ENCODE peak calls at places on chromosome 17, in eight cellular contexts. V is stimulated activated CD8-positive, alpha-beta memory T cell treated with anti-CD3 and anti-CD28 coated beads, Interleukin-15, amount 100 ng/mL, for 48 hours; G is stimulated activated CD4-positive, alpha-beta T cell treated with anti-CD3 and anti-CD28 coated beads, Interleukin-12 subunit alpha, Interleukin-12 subunit beta, amount 100 ng/mL, for 4 hours; H is adrenal gland; N is stimulated activated naive CD4-positive, alpha-beta T cell; S is SK-N-SH; P is GM23248; C is activated CD8-positive, alpha-beta T cell treated with anti-CD3 and anti-CD28 coated beads, Interleukin-2, amount 10 ng/mL, durations not matched to agents 7 days and 5 days. M is an unnamed sample.

GRCh38 chr17:2042355-2042929 is 620 bp downstream of the OVCA2 start:
- DNase-seq in C (no peak), P (peak), G (no peak), S (peak), V (no peak), N (no peak), H (peak), M (peak)

GRCh38 chr17:67376892-67377726 is at the start of gene PITPNC1:
- DNase-seq in P (peak), N (peak), G (peak), H (peak), S (peak), V (peak), C (peak), M (peak)

GRCh38 chr17:40452921-40453378 is 9.7 kb downstream of the IGFBP4 start:
- DNase-seq in P (peak), G (no peak), H (no peak), N (no peak), S (no peak), C (no peak), V (no peak), M (no peak)

GRCh38 chr17:41863074-41863843 is 2.0 kb downstream of the KLHL11 start:
- DNase-seq in N (no peak), P (no peak), H (no peak), S (no peak), C (peak), V (peak), G (no peak), M (no peak)

GRCh38 chr17:31067699-31068184 is 27.0 kb upstream of the NF1 start:
- DNase-seq in N (no peak), P (peak), H (no peak), G (no peak), V (no peak), C (no peak), S (no peak), M (no peak)

GRCh38 chr17:57256708-57257112 is 387 bp downstream of the MSI2 start:
- DNase-seq in S (no peak), G (peak), V (no peak), H (no peak), P (peak), N (peak), C (peak), M (no peak)

GRCh38 chr17:81076097-81076754 is 41.3 kb downstream of the BAIAP2 start:
- DNase-seq in P (no peak), N (no peak), C (no peak), V (no peak), G (no peak), S (peak), H (no peak), M (no peak)

GRCh38 chr17:2018716-2019490 is 6.2 kb downstream of the RTN4RL1 start:
- DNase-seq in H (no peak), C (no peak), V (no peak), N (no peak), P (no peak), G (no peak), S (no peak), M (no peak)

GRCh38 chr17:59706900-59707181 is 389 bp downstream of the PTRH2 start:
- DNase-seq in N (no peak), P (no peak), S (no peak), G (peak), C (no peak), H (no peak), V (no peak), M (no peak)

GRCh38 chr17:55275894-55276804 is 11.4 kb downstream of the HLF start:
- DNase-seq in V (no peak), N (no peak), C (no peak), S (no peak), P (peak), H (peak), G (no peak), M (no peak)

GRCh38 chr17:70767102-70767701 is 597.9 kb downstream of the KCNJ2 start:
- DNase-seq in P (peak), V (no peak), G (no peak), S (peak), N (no peak), C (no peak), H (no peak), M (peak)

GRCh38 chr17:39753514-39754160 is 15.9 kb downstream of the GRB7 start:
- DNase-seq in P (peak), C (peak), V (no peak), H (peak), G (peak), S (peak), N (no peak), M (peak)

GRCh38 chr17:17723354-17724261 is 42.4 kb downstream of the RAI1 start:
- DNase-seq in P (peak), G (peak), S (peak), V (no peak), N (no peak), C (no peak), H (no peak), M (no peak)

GRCh38 chr17:79049821-79050220 is 24.8 kb upstream of the ENGASE start:
- DNase-seq in H (no peak), S (no peak), G (no peak), V (no peak), N (no peak), C (no peak), P (no peak), M (no peak)

GRCh38 chr17:81817758-81818147 is 13.8 kb downstream of the GCGR start:
- DNase-seq in N (no peak), V (no peak), P (no peak), C (no peak), G (no peak), S (no peak), H (no peak), M (no peak)

GRCh38 chr17:56679148-56679766 is 85.8 kb downstream of the NOG start:
- DNase-seq in N (peak), V (no peak), P (peak), S (peak), G (no peak), C (no peak), H (no peak), M (no peak)

GRCh38 chr17:15398736-15399331 is 57.4 kb upstream of the TEKT3 start:
- DNase-seq in N (no peak), S (peak), C (no peak), H (peak), V (no peak), G (no peak), P (peak), M (no peak)

GRCh38 chr17:55421179-55421934 is at the start of gene MMD:
- DNase-seq in H (no peak), C (no peak), V (no peak), S (peak), P (peak), G (no peak), N (no peak), M (peak)

GRCh38 chr17:27266228-27266627 is 27.7 kb upstream of the WSB1 start:
- DNase-seq in V (no peak), G (no peak), H (no peak), S (no peak), N (no peak), P (no peak), C (no peak), M (no peak)

GRCh38 chr17:38663125-38663751 is 11.5 kb downstream of the EPOP start:
- DNase-seq in H (peak), P (peak), S (peak), G (peak), N (no peak), C (peak), V (peak), M (peak)

GRCh38 chr17:5078106-5079028 is at the start of gene ZFP3:
- DNase-seq in G (peak), S (peak), V (peak), H (peak), P (peak), C (peak), N (peak), M (peak)

GRCh38 chr17:69916761-69917160 is 158.3 kb upstream of the KCNJ16 start:
- DNase-seq in H (no peak), P (no peak), V (no peak), S (no peak), G (no peak), C (no peak), N (no peak), M (no peak)

GRCh38 chr17:7060165-7060890 is 16.4 kb upstream of the SLC16A11 start:
- DNase-seq in S (no peak), N (no peak), C (no peak), V (no peak), G (peak), H (no peak), P (peak), M (no peak)

GRCh38 chr17:58402047-58402446 is 15.3 kb downstream of the RNF43 start:
- DNase-seq in V (no peak), N (no peak), G (no peak), C (peak), P (peak), S (no peak), H (no peak), M (no peak)

GRCh38 chr17:77025781-77026180 is 115.0 kb upstream of the SEC14L1 start:
- DNase-seq in V (no peak), P (peak), H (no peak), C (no peak), N (no peak), G (no peak), S (no peak), M (no peak)

GRCh38 chr17:10875984-10876555 is 38.2 kb upstream of the PIRT start:
- DNase-seq in C (peak), P (peak), V (no peak), S (peak), G (peak), N (no peak), H (peak), M (peak)

M was measured in NCI-H1930.